ENCODE peak calls at places on chromosomes 7 and 10, in six cellular contexts. H is substantia nigra; S is activated CD8-positive, alpha-beta memory T cell treated with anti-CD3 and anti-CD28 coated beads, Interleukin-2, amount 50 U/mL, for 4 hours; B is GM06990; A is AG08395; C is choroid plexus epithelial cell. W is an unnamed sample.

GRCh38 chr7:82359426-82359825 is 84.2 kb downstream of the CACNA2D1 start:
- DNase-seq in B (no peak), H (no peak), S (no peak), A (no peak), C (peak), W (no peak)

GRCh38 chr10:42866115-42866995 is 83.8 kb downstream of the BMS1 start:
- DNase-seq in C (peak), H (peak), B (peak), A (peak), S (peak), W (peak)

GRCh38 chr7:665251-665650 is 61.2 kb upstream of the DNAAF5 start:
- DNase-seq in A (peak), H (no peak), S (no peak), B (no peak), C (peak), W (no peak)

GRCh38 chr10:63718006-63718405 is 196.8 kb downstream of the REEP3 start:
- DNase-seq in B (no peak), H (no peak), A (peak), C (no peak), S (no peak), W (no peak)

GRCh38 chr7:71636329-71636728 is 504.4 kb downstream of the GALNT17 start:
- DNase-seq in H (no peak), C (peak), S (no peak), A (no peak), B (no peak), W (no peak)

GRCh38 chr10:73771722-73772279 is 10.0 kb upstream of the CHCHD1 start:
- DNase-seq in B (no peak), H (no peak), A (peak), S (peak), C (peak), W (no peak)

GRCh38 chr7:106313456-106313891 is 28.7 kb upstream of the NAMPT start:
- DNase-seq in A (peak), C (peak), B (no peak), H (no peak), S (no peak), W (no peak)

GRCh38 chr7:24445041-24445440 is 128.2 kb upstream of the PALS2 start:
- DNase-seq in H (no peak), C (no peak), S (no peak), B (no peak), A (no peak), W (no peak)

GRCh38 chr7:120260111-120260510 is 12.9 kb upstream of the KCND2 start:
- DNase-seq in A (no peak), B (no peak), S (no peak), H (no peak), C (no peak), W (no peak)

GRCh38 chr10:10831085-10831484 is 186.6 kb upstream of the CELF2 start:
- DNase-seq in H (no peak), A (peak), B (no peak), C (peak), S (no peak), W (peak)

GRCh38 chr10:114009281-114009996 is 34.2 kb upstream of the ADRB1 start:
- DNase-seq in A (no peak), H (no peak), C (no peak), B (no peak), S (no peak), W (no peak)

W was measured in retinal pigment epithelial cell.